ENCODE peak calls at places on chromosome 9, in seven cellular contexts. S, J, D, B, H, O and L are unnamed samples.

GRCh38 chr9:37916471-37917314 is 12.8 kb upstream of the SLC25A51 start:
- DNase-seq in S (no peak), J (no peak), D (peak), B (no peak), H (no peak), O (no peak), L (no peak)

GRCh38 chr9:71763752-71764332 is 4.5 kb downstream of the CEMIP2 start:
- DNase-seq in S (no peak), J (no peak), D (no peak), B (no peak), H (no peak), O (no peak), L (no peak)

GRCh38 chr9:4137234-4137633 is 162.6 kb downstream of the GLIS3 start:
- DNase-seq in S (no peak), J (no peak), D (peak), B (no peak), H (peak), O (no peak), L (no peak)

GRCh38 chr9:16385590-16386578 is 484.6 kb downstream of the BNC2 start:
- DNase-seq in S (no peak), J (no peak), D (no peak), B (no peak), H (no peak), O (no peak), L (no peak)

GRCh38 chr9:136303825-136304416 is at the start of gene CCDC187:
- DNase-seq in S (no peak), J (no peak), D (no peak), B (no peak), H (no peak), O (no peak), L (no peak)

GRCh38 chr9:706606-707451 is 134.7 kb upstream of the DMRT1 start:
- DNase-seq in S (peak), J (no peak), D (no peak), B (no peak), H (peak), O (peak), L (peak)

GRCh38 chr9:110095238-110095637 is 112.7 kb downstream of the C9orf152 start:
- DNase-seq in S (no peak), J (no peak), D (no peak), B (no peak), H (no peak), O (no peak), L (no peak)

GRCh38 chr9:109115931-109116541 is 3.7 kb downstream of the TMEM245 start:
- DNase-seq in S (no peak), J (no peak), D (no peak), B (no peak), H (peak), O (no peak), L (peak)

GRCh38 chr9:129275626-129276247 is 97.7 kb upstream of the IER5L start:
- DNase-seq in S (peak), J (peak), D (peak), B (no peak), H (no peak), O (no peak), L (no peak)

GRCh38 chr9:31894008-31894407 is 490.4 kb upstream of the ACO1 start:
- DNase-seq in S (no peak), J (no peak), D (no peak), B (no peak), H (no peak), O (no peak), L (no peak)

GRCh38 chr9:122218885-122219855 is 9.6 kb downstream of the LHX6 start:
- DNase-seq in S (no peak), J (no peak), D (no peak), B (no peak), H (no peak), O (no peak), L (no peak)

GRCh38 chr9:113504725-113505590 is 41.4 kb downstream of the RGS3 start:
- DNase-seq in S (no peak), J (no peak), D (no peak), B (no peak), H (no peak), O (no peak), L (no peak)

GRCh38 chr9:108671156-108671555 is 184.6 kb downstream of the ACTL7B start:
- DNase-seq in S (no peak), J (no peak), D (no peak), B (no peak), H (no peak), O (no peak), L (no peak)

GRCh38 chr9:17600962-17601593 is 22.2 kb downstream of the SH3GL2 start:
- DNase-seq in S (no peak), J (no peak), D (no peak), B (no peak), H (no peak), O (no peak), L (no peak)

GRCh38 chr9:93057024-93057702 is 1.3 kb upstream of the SUSD3 start:
- DNase-seq in S (no peak), J (no peak), D (no peak), B (no peak), H (no peak), O (no peak), L (no peak)

GRCh38 chr9:129150672-129151211 is 27.3 kb downstream of the IER5L start:
- DNase-seq in S (no peak), J (no peak), D (no peak), B (no peak), H (no peak), O (no peak), L (no peak)

DNA sequence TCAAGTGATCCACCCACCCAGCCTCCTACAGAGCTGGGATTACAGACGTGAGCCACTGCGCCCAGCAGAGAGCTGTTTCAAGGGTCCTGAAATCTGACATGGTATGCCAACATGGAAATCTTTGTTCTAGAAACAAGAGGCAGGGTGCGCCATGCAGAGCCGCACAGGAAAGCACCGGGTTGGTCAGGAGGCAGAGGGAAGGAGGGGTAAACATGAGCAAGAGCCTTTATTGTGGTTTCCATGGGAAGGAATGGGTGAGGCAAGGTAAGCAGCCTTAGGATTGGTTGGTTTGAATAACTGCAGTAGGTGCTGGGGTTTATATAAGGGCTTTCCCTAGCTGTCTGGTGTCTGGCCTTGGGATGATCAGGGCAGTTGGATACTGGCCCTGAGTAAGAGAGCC is 5.5 kb upstream of the EXOSC2 start:
- DNase-seq in S (no peak), J (no peak), D (no peak), B (no peak), H (no peak), O (no peak), L (no peak)
- H3K27ac ChIP-seq in S (no peak), J (no peak), D (no peak), B (no peak), H (no peak), O (no peak), L (no peak)

DNA sequence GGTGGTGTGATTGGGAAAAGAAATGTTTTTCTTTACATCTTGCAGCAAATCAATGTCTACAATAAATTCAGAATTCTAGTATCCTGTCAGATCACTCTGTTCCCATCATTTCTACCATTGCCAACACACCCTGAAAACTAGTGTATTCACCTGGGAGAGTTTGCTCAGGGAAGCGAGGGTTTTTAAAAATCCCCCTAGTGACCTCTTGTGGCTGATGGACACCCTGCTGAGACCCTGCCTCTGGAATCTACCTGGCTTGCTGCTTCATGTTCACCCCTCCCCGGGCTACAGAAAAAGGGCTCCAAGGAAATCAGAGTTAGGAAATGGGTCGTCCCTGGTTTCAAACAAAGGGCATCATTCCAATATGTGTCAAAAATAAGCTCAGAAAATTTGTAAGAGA is 21.4 kb upstream of the ALDOB start:
- DNase-seq in S (no peak), J (peak), D (no peak), B (no peak), H (no peak), O (no peak), L (no peak)
- H3K27ac ChIP-seq in S (no peak), J (no peak), D (no peak), B (no peak), H (no peak), O (no peak), L (no peak)

GRCh38 chr9:111944467-111944866 is 47.9 kb downstream of the UGCG start:
- DNase-seq in S (no peak), J (no peak), D (no peak), B (no peak), H (no peak), O (no peak), L (no peak)
- H3K27ac ChIP-seq in S (no peak), J (no peak), D (peak), B (no peak), H (no peak), O (no peak), L (no peak)

GRCh38 chr9:94921072-94921471 is 194.6 kb downstream of the AOPEP start:
- DNase-seq in S (no peak), J (no peak), D (no peak), B (no peak), H (no peak), O (no peak), L (no peak)
- H3K27ac ChIP-seq in S (peak), J (no peak), D (peak), B (no peak), H (peak), O (no peak), L (peak)

DNA sequence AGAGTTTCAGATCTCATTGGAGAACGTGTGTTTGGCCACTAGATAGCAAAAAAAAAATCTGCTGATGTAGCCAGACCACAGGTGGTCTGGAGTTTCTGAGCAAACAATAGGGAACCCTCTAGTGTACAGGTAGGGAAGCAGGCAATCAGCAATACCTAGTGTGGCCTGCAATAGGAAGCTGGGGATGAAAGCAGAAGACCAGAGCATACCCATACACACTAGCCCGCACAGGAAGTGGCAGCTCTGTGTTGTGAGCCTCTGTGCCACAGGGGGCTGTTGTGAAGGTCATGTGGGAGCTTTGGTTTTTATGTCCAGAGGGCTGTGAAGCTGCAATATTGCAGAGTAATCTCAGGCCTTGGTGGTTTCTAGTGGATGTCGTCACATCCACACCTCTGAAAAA is 81.2 kb downstream of the MTAP start:
- DNase-seq in S (no peak), J (no peak), D (no peak), B (no peak), H (no peak), O (no peak), L (no peak)
- H3K27ac ChIP-seq in S (no peak), J (no peak), D (no peak), B (no peak), H (no peak), O (no peak), L (no peak)

GRCh38 chr9:76112151-76112550 is 221.7 kb downstream of the PCSK5 start:
- DNase-seq in S (no peak), J (no peak), D (no peak), B (no peak), H (no peak), O (no peak), L (no peak)

GRCh38 chr9:76109953-76110352 is 219.5 kb downstream of the PCSK5 start:
- DNase-seq in S (no peak), J (no peak), D (no peak), B (no peak), H (no peak), O (no peak), L (peak)

GRCh38 chr9:76101945-76102344 is 211.5 kb downstream of the PCSK5 start:
- DNase-seq in S (no peak), J (no peak), D (no peak), B (no peak), H (no peak), O (no peak), L (no peak)

DNA sequence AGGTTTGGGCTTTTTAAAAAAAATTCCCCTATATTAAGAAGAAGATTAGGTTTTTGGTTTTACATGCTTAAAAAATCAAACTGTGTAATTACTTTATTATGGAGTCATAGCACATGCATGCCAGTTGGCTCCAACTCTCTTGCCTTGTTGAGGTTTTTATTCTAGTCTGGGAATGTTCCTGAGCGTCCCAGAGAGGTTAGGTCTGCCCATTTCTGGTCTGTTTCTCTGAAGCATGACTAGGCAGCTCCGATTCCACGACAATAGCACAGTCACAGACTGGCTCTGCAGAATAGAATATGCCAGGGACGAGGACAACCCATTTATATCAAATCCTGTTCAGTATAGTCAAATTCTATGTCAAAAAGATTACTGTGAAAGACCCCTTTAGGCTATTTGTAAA is 217.0 kb downstream of the PCSK5 start:
- DNase-seq in S (no peak), J (no peak), D (no peak), B (no peak), H (peak), O (no peak), L (no peak)
- H3K27ac ChIP-seq in S (peak), J (no peak), D (no peak), B (no peak), H (no peak), O (no peak), L (no peak)

GRCh38 chr9:7320139-7320538 is 479.4 kb downstream of the DMAC1 start:
- DNase-seq in S (no peak), J (no peak), D (no peak), B (peak), H (no peak), O (no peak), L (no peak)
- H3K27ac ChIP-seq in S (no peak), J (no peak), D (peak), B (no peak), H (no peak), O (no peak), L (no peak)